ENCODE peak calls at places on chromosome 20, in nine cellular contexts. F is ELF-1; E is skeletal muscle cell; K is naive thymus-derived CD4-positive, alpha-beta T cell; R is T47D; D is T-helper 1 cell; Q is neural progenitor cell; H is astrocyte of the cerebellum; N is activated naive CD4-positive, alpha-beta T cell. U is an unnamed sample.

GRCh38 chr20:57243480-57244220 is 22.8 kb downstream of the BMP7 start:
- DNase-seq in D (no peak), R (no peak), E (no peak), F (no peak), H (no peak), N (no peak), K (no peak), Q (no peak), U (no peak)

GRCh38 chr20:64222273-64222672 is 33.3 kb upstream of the PCMTD2 start:
- DNase-seq in R (no peak), D (no peak), E (no peak), N (no peak), K (no peak), H (no peak), F (peak), Q (no peak), U (no peak)

GRCh38 chr20:63321148-63321831 is 28.3 kb downstream of the COL20A1 start:
- DNase-seq in H (no peak), E (no peak), F (no peak), K (no peak), R (no peak), Q (no peak), D (no peak), N (no peak), U (no peak)

GRCh38 chr20:38108438-38109024 is 56.5 kb downstream of the TGM2 start:
- DNase-seq in Q (no peak), K (no peak), E (peak), N (no peak), H (no peak), D (no peak), R (no peak), F (no peak), U (no peak)

GRCh38 chr20:36579996-36580545 is 6.7 kb downstream of the TGIF2 start:
- DNase-seq in E (no peak), R (no peak), K (no peak), H (peak), Q (no peak), F (no peak), D (no peak), N (no peak), U (no peak)

GRCh38 chr20:36098364-36098763 is 56.2 kb upstream of the EPB41L1 start:
- DNase-seq in Q (no peak), F (no peak), R (no peak), N (no peak), H (no peak), K (no peak), E (no peak), D (no peak), U (no peak)

GRCh38 chr20:57508831-57509230 is 16.1 kb downstream of the CTCFL start:
- DNase-seq in H (no peak), R (no peak), D (no peak), K (no peak), N (no peak), F (no peak), E (no peak), Q (peak), U (no peak)

GRCh38 chr20:59807909-59808728 is 125.3 kb downstream of the SYCP2 start:
- DNase-seq in R (no peak), Q (no peak), F (no peak), K (no peak), N (no peak), D (no peak), E (no peak), H (no peak), U (no peak)

GRCh38 chr20:49989234-49990065 is 6.7 kb downstream of the SNAI1 start:
- DNase-seq in R (no peak), E (peak), F (peak), Q (peak), N (no peak), D (no peak), K (no peak), H (peak), U (no peak)